ENCODE peak calls at places on chromosomes 4 and X, in four cellular contexts. C, I, N and G are unnamed samples.

GRCh38 chr4:89788243-89789072 is 48.5 kb downstream of the SNCA start:
- DNase-seq in C (peak), I (no peak), N (no peak), G (peak)

GRCh38 chr4:23022032-23022431 is 329.3 kb downstream of the GBA3 start:
- DNase-seq in C (no peak), I (peak), N (no peak), G (no peak)

GRCh38 chrX:41723821-41724220 is at the start of gene GPR82:
- DNase-seq in C (no peak), I (no peak), N (no peak), G (no peak)

GRCh38 chr4:23364167-23364566 is 525.7 kb downstream of the PPARGC1A start:
- DNase-seq in C (no peak), I (no peak), N (no peak), G (no peak)

GRCh38 chr4:182680196-182680771 is 236.9 kb downstream of the DCTD start:
- DNase-seq in C (no peak), I (no peak), N (no peak), G (peak)

GRCh38 chr4:154485127-154485773 is 6.3 kb downstream of the DCHS2 start:
- DNase-seq in C (no peak), I (no peak), N (no peak), G (no peak)

GRCh38 chr4:6619466-6620255 is 20.8 kb upstream of the MRFAP1 start:
- DNase-seq in C (no peak), I (no peak), N (peak), G (no peak)

GRCh38 chr4:89294583-89295244 is 12.9 kb downstream of the GPRIN3 start:
- DNase-seq in C (no peak), I (no peak), N (no peak), G (no peak)

GRCh38 chr4:152156448-152156847 is 379.4 kb downstream of the FBXW7 start:
- DNase-seq in C (no peak), I (no peak), N (no peak), G (peak)

GRCh38 chrX:30735839-30736238 is 82.6 kb downstream of the GK start:
- DNase-seq in C (peak), I (peak), N (no peak), G (peak)

GRCh38 chr4:79248610-79249009 is 77.3 kb downstream of the NAA11 start:
- DNase-seq in C (no peak), I (no peak), N (no peak), G (no peak)

GRCh38 chr4:40333921-40334352 is 1.2 kb upstream of the CHRNA9 start:
- DNase-seq in C (no peak), I (peak), N (no peak), G (no peak)

GRCh38 chr4:83599183-83599582 is 63.3 kb downstream of the GPAT3 start:
- DNase-seq in C (no peak), I (peak), N (no peak), G (no peak)

GRCh38 chr4:119788334-119789266 is 160.0 kb upstream of the PDE5A start:
- DNase-seq in C (no peak), I (no peak), N (no peak), G (no peak)

GRCh38 chr4:6332042-6332668 is 62.5 kb downstream of the WFS1 start:
- DNase-seq in C (no peak), I (peak), N (no peak), G (no peak)

GRCh38 chrX:104913348-104913747 is 307.1 kb downstream of the TEX13A start:
- DNase-seq in C (no peak), I (peak), N (no peak), G (no peak)

GRCh38 chr4:113732-114131 is 10.6 kb upstream of the ZNF718 start:
- DNase-seq in C (no peak), I (no peak), N (no peak), G (no peak)

GRCh38 chr4:115325836-115326235 is 212.4 kb upstream of the NDST4 start:
- DNase-seq in C (no peak), I (no peak), N (no peak), G (no peak)

GRCh38 chr4:93960450-93960849 is 131.9 kb downstream of the ATOH1 start:
- DNase-seq in C (no peak), I (no peak), N (no peak), G (no peak)

GRCh38 chr4:128386761-128387599 is 99.4 kb upstream of the PGRMC2 start:
- DNase-seq in C (peak), I (peak), N (peak), G (peak)

GRCh38 chr4:94758700-94759399 is 1.1 kb downstream of the BMPR1B start:
- DNase-seq in C (no peak), I (peak), N (no peak), G (no peak)

GRCh38 chr4:161952382-161952781 is 211.4 kb downstream of the FSTL5 start:
- DNase-seq in C (no peak), I (peak), N (no peak), G (no peak)

GRCh38 chr4:40829586-40829985 is 79.8 kb downstream of the NSUN7 start:
- DNase-seq in C (no peak), I (no peak), N (no peak), G (no peak)

GRCh38 chrX:25807022-25807421 is 331.1 kb upstream of the MAGEB18 start:
- DNase-seq in C (no peak), I (no peak), N (no peak), G (no peak)

GRCh38 chr4:10524196-10524833 is 67.1 kb upstream of the ZNF518B start:
- DNase-seq in C (peak), I (no peak), N (no peak), G (no peak)

GRCh38 chr4:94489075-94489474 is 37.3 kb downstream of the PDLIM5 start:
- DNase-seq in C (no peak), I (no peak), N (no peak), G (no peak)

GRCh38 chr4:110837896-110838450 is 215.1 kb upstream of the PITX2 start:
- DNase-seq in C (no peak), I (no peak), N (no peak), G (no peak)

GRCh38 chr4:28490669-28491068 is 1630.0 kb downstream of the STIM2 start:
- DNase-seq in C (no peak), I (peak), N (no peak), G (no peak)

GRCh38 chrX:3669841-3670240 is 43.6 kb downstream of the PRKX start:
- DNase-seq in C (no peak), I (no peak), N (no peak), G (no peak)

GRCh38 chr4:98694076-98694475 is 35.7 kb upstream of the TSPAN5 start:
- DNase-seq in C (no peak), I (no peak), N (no peak), G (no peak)

GRCh38 chr4:188532751-188533150 is 393.5 kb downstream of the TRIML1 start:
- DNase-seq in C (no peak), I (no peak), N (no peak), G (no peak)

GRCh38 chr4:152079543-152080293 is 318.9 kb upstream of the GATB start:
- DNase-seq in C (no peak), I (no peak), N (no peak), G (no peak)

GRCh38 chr4:124854968-124855367 is 142.4 kb upstream of the ANKRD50 start:
- DNase-seq in C (no peak), I (no peak), N (no peak), G (no peak)

GRCh38 chr4:153112071-153112460 is 92.2 kb upstream of the TRIM2 start:
- DNase-seq in C (no peak), I (no peak), N (no peak), G (no peak)

GRCh38 chr4:108574402-108574801 is 46.0 kb upstream of the RPL34 start:
- DNase-seq in C (no peak), I (no peak), N (no peak), G (no peak)

DNA sequence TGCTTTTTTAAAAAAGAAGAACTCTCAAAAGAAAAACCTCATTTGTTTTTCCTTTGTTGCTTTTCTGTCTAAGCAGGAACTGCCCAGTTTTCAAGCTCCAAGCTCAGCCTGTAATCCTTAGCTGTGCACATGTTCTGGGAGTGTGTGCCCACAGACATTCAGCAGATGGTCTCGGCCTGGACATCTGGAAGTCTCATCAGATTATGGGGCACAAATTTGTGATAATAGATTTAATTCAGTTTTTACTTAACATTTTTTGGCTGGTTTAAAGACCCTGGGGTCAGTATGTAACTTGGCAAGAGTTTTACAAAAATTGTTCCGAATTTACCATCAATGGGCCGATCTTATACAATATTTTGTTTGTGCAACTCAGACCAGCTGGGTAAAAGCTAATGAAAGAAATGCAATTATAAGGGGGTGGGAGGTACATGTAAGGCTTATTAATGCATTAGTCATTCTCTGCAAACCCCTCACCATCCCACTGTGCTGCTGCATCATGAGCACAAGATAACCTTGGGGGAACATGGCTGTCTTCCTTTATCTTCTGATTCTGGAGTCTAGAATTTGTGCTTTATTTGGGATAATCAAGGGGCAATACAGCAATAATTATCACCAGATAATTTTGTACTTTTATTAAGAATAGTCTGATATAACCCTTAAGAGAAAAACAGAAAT is 86.9 kb upstream of the PHOX2B start:
- DNase-seq in C (no peak), I (no peak), N (no peak), G (no peak)
- H3K27ac ChIP-seq in C (no peak), I (no peak), N (no peak), G (no peak)

DNA sequence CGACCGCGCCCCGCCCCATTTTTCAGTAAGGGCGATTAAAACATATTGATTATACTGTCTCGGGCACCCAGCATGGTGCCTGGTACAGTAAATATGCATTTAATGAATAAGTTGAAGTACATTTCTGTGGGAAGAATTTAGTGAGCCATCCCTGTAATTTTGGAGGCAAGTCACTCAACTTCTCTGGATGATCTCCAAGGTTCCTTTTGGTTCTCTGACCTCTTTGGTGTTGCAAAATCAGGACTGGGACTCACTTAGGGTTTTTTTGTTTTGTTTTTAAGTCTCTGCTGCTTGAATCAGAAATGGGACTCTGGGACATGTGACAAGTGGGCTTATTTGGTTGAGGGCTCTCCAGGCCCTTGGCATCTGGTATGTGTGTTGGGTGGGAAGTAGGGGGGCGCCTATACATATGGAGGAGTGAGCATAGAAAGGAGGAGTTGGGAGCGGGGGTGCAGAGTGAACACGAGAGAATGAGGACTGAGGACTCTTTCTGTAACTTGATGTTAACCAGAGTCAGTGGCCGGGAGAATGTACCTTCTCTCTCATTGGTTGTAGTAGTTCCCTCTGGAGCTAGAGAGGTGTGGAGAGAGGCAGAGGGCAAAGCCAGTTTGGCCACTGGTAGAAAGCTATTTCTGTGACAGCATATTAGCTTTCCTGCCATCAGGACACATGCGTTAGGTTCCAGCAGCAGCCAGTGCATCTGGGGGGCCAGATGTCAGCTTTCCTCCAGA is 1.9 kb downstream of the ARHGAP10 start:
- DNase-seq in C (peak), I (peak), N (no peak), G (peak)
- H3K27ac ChIP-seq in C (peak), I (no peak), N (no peak), G (peak)

GRCh38 chr4:8781641-8782040 is 90.0 kb downstream of the HMX1 start:
- DNase-seq in C (no peak), I (no peak), N (no peak), G (no peak)
- H3K27ac ChIP-seq in C (no peak), I (no peak), N (no peak), G (no peak)

GRCh38 chr4:2785613-2786012 is 7.3 kb upstream of the SH3BP2 start:
- DNase-seq in C (peak), I (no peak), N (peak), G (no peak)

GRCh38 chr4:2787230-2788100 is 5.4 kb upstream of the SH3BP2 start:
- DNase-seq in C (peak), I (no peak), N (peak), G (no peak)

GRCh38 chr4:2786152-2786671 is 6.7 kb upstream of the SH3BP2 start:
- DNase-seq in C (peak), I (no peak), N (peak), G (no peak)

GRCh38 chr4:2788101-2788500 is 4.8 kb upstream of the SH3BP2 start:
- DNase-seq in C (no peak), I (no peak), N (no peak), G (no peak)

DNA sequence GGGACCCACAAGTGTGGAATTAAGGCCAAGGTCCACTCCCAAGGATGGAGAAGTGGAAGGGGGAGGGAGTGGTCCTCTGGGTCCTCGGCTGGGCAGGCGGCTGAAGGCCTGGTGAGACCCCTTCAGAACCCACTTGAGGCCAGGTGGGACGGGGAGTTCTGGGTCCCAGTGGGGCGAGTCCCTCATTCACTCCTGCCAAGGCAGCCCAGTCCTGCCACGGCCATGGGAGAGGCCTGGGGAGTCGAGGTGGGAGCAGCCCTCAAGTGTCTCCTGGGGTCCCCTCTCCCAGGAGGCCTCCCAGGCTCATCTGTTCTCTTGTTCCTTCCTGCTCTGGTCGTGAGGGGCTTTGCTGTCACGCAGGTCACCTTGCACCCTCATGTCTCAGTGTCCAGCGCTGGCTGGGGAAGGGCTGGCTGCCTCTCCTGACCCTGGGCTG is 6.1 kb upstream of the SH3BP2 start:
- DNase-seq in C (peak), I (no peak), N (peak), G (no peak)
- H3K27ac ChIP-seq in C (peak), I (no peak), N (no peak), G (peak)

GRCh38 chr4:184284336-184284690 is 66.6 kb upstream of the ENPP6 start:
- DNase-seq in C (no peak), I (no peak), N (no peak), G (no peak)
- H3K27ac ChIP-seq in C (no peak), I (no peak), N (no peak), G (peak)

GRCh38 chrX:47706575-47706974 is 47.6 kb upstream of the UXT start:
- DNase-seq in C (no peak), I (no peak), N (no peak), G (no peak)
- H3K27ac ChIP-seq in C (no peak), I (no peak), N (no peak), G (no peak)

GRCh38 chr4:109721033-109721432 is 8.8 kb downstream of the PLA2G12A start:
- DNase-seq in C (no peak), I (peak), N (no peak), G (no peak)
- H3K27ac ChIP-seq in C (no peak), I (no peak), N (no peak), G (no peak)

DNA sequence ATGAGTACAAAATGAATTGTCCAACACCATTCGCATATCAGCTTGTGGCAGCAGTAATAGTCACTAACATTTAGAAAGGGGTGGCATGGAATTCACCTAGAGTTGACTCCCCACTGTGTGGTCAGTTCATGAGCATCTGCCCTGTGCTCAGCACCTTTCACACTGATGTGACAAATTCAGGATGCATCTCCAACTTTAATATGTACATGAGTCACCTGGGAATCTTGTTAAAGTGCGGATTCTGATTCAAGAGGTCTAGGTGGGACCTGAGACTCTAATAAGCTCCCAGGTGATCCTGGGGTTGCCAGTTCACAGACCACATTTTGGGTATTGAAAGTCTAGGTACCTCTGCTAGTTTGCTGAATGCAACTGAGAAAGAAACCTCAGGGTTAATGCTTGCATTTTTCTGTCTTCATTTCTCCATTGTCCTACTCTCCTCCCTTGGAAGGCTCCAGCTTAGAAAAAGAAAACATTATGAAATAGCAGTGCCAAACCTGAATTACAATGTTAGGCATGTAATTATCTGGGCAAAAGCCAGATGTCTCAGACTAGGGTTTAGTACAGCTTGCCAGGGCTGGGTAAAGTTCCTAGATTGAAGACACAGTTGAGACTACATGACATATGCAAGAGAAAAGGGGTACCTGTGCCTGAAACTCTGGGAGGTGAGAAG is 32.7 kb downstream of the TMSB4X start:
- DNase-seq in C (no peak), I (peak), N (no peak), G (no peak)
- H3K27ac ChIP-seq in C (no peak), I (peak), N (no peak), G (no peak)